ENCODE peak calls at places on chromosomes 1 and 21, in seven cellular contexts. T is fibroblast of lung, Z is GM23248, F is IMR-90, X is mammary epithelial cell, E is astrocyte, R is MM.1S. U is an unnamed sample.

GRCh38 chr1:24871306-24871901 is 58.7 kb downstream of the RUNX3 start:
- DNase-seq in T (no peak), Z (no peak), F (no peak), X (no peak), E (no peak), R (no peak), U (no peak)

GRCh38 chr1:179817789-179818188 is 59.8 kb downstream of the TOR1AIP2 start:
- DNase-seq in T (peak), Z (peak), F (peak), X (no peak), E (no peak), R (no peak), U (no peak)

GRCh38 chr1:64826991-64827390 is 82.1 kb downstream of the RAVER2 start:
- DNase-seq in T (no peak), Z (peak), F (no peak), X (no peak), E (no peak), R (peak), U (no peak)

GRCh38 chr21:45739218-45740087 is 95.9 kb downstream of the PCBP3 start:
- DNase-seq in T (no peak), Z (no peak), F (no peak), X (no peak), E (no peak), R (no peak), U (no peak)

GRCh38 chr1:2587071-2587859 is 688 bp downstream of the PRXL2B start:
- DNase-seq in T (peak), Z (peak), F (peak), X (peak), E (peak), R (peak), U (no peak)

GRCh38 chr1:218488986-218489385 is 143.8 kb downstream of the TGFB2 start:
- DNase-seq in T (no peak), Z (no peak), F (peak), X (peak), E (peak), R (no peak), U (no peak)

GRCh38 chr1:113391643-113392271 is 1.4 kb downstream of the MAGI3 start:
- DNase-seq in T (no peak), Z (peak), F (no peak), X (peak), E (no peak), R (peak), U (no peak)

GRCh38 chr1:31576201-31576669 is at the start of gene TINAGL1:
- DNase-seq in T (no peak), Z (no peak), F (no peak), X (peak), E (no peak), R (no peak), U (no peak)

GRCh38 chr21:44288251-44289110 is 2.8 kb downstream of the AIRE start:
- DNase-seq in T (no peak), Z (no peak), F (no peak), X (no peak), E (no peak), R (no peak), U (no peak)

GRCh38 chr1:196545239-196545638 is 63.0 kb downstream of the KCNT2 start:
- DNase-seq in T (no peak), Z (no peak), F (no peak), X (no peak), E (no peak), R (no peak), U (no peak)

GRCh38 chr21:33848252-33848953 is 67.2 kb downstream of the ATP5PO start:
- DNase-seq in T (no peak), Z (no peak), F (no peak), X (peak), E (no peak), R (no peak), U (no peak)

GRCh38 chr1:66764994-66765578 is 12.8 kb downstream of the DYNLT5 start:
- DNase-seq in T (peak), Z (peak), F (peak), X (peak), E (peak), R (peak), U (peak)

GRCh38 chr1:243814718-243815117 is 35.3 kb downstream of the AKT3 start:
- DNase-seq in T (no peak), Z (no peak), F (no peak), X (peak), E (no peak), R (no peak), U (no peak)

GRCh38 chr1:160834945-160835565 is 27.6 kb downstream of the CD244 start:
- DNase-seq in T (peak), Z (peak), F (peak), X (peak), E (peak), R (peak), U (peak)

GRCh38 chr1:30445449-30445848 is 277.9 kb downstream of the MATN1 start:
- DNase-seq in T (no peak), Z (no peak), F (no peak), X (no peak), E (no peak), R (no peak), U (no peak)

GRCh38 chr1:231460614-231461013 is 38.5 kb upstream of the EGLN1 start:
- DNase-seq in T (no peak), Z (no peak), F (no peak), X (peak), E (peak), R (peak), U (peak)

GRCh38 chr1:14345925-14346550 is 252.4 kb upstream of the KAZN start:
- DNase-seq in T (no peak), Z (peak), F (no peak), X (no peak), E (peak), R (no peak), U (no peak)

GRCh38 chr1:103110701-103111100 is 2.4 kb upstream of the COL11A1 start:
- DNase-seq in T (no peak), Z (no peak), F (no peak), X (no peak), E (peak), R (no peak), U (no peak)

GRCh38 chr1:246888522-246888921 is 43.2 kb downstream of the AHCTF1 start:
- DNase-seq in T (no peak), Z (no peak), F (no peak), X (no peak), E (no peak), R (no peak), U (no peak)

GRCh38 chr1:100606438-100606837 is 68.5 kb downstream of the GPR88 start:
- DNase-seq in T (peak), Z (peak), F (peak), X (peak), E (peak), R (no peak), U (peak)

GRCh38 chr1:170578356-170578755 is 46.4 kb downstream of the GORAB start:
- DNase-seq in T (no peak), Z (peak), F (peak), X (no peak), E (peak), R (no peak), U (no peak)

GRCh38 chr1:24905355-24905978 is 24.6 kb downstream of the RUNX3 start:
- DNase-seq in T (no peak), Z (no peak), F (no peak), X (no peak), E (no peak), R (no peak), U (no peak)

GRCh38 chr1:100921110-100921706 is 25.3 kb downstream of the SLC30A7 start:
- DNase-seq in T (peak), Z (peak), F (peak), X (peak), E (peak), R (peak), U (peak)

GRCh38 chr1:31580513-31580870 is 4.2 kb downstream of the TINAGL1 start:
- DNase-seq in T (peak), Z (no peak), F (peak), X (no peak), E (no peak), R (no peak), U (no peak)

GRCh38 chr1:230008721-230009120 is 58.3 kb upstream of the GALNT2 start:
- DNase-seq in T (no peak), Z (no peak), F (no peak), X (no peak), E (no peak), R (no peak), U (no peak)

GRCh38 chr1:161119379-161120061 is 1.6 kb downstream of the NIT1 start:
- DNase-seq in T (peak), Z (peak), F (peak), X (peak), E (peak), R (peak), U (peak)

GRCh38 chr1:209072481-209072880 is 511.0 kb upstream of the CAMK1G start:
- DNase-seq in T (no peak), Z (no peak), F (no peak), X (peak), E (peak), R (no peak), U (no peak)

GRCh38 chr1:97304366-97304765 is 582.8 kb downstream of the PTBP2 start:
- DNase-seq in T (no peak), Z (no peak), F (no peak), X (no peak), E (no peak), R (no peak), U (no peak)

GRCh38 chr21:29423051-29423450 is 124.3 kb downstream of the BACH1 start:
- DNase-seq in T (no peak), Z (no peak), F (no peak), X (peak), E (no peak), R (no peak), U (no peak)

GRCh38 chr1:6646499-6647148 is 22.0 kb downstream of the THAP3 start:
- DNase-seq in T (peak), Z (peak), F (peak), X (peak), E (peak), R (peak), U (peak)

GRCh38 chr1:78070758-78071157 is 25.0 kb downstream of the GIPC2 start:
- DNase-seq in T (peak), Z (peak), F (peak), X (peak), E (peak), R (no peak), U (no peak)

GRCh38 chr21:45449658-45450502 is 44.9 kb downstream of the COL18A1 start:
- DNase-seq in T (no peak), Z (no peak), F (no peak), X (peak), E (no peak), R (no peak), U (no peak)

GRCh38 chr1:201156346-201156745 is 2.1 kb upstream of the TMEM9 start:
- DNase-seq in T (no peak), Z (no peak), F (no peak), X (no peak), E (no peak), R (no peak), U (no peak)

GRCh38 chr1:201156819-201157218 is 2.5 kb upstream of the TMEM9 start:
- DNase-seq in T (no peak), Z (no peak), F (no peak), X (no peak), E (no peak), R (no peak), U (no peak)

GRCh38 chr1:201154389-201155165 is at the start of gene TMEM9:
- DNase-seq in T (peak), Z (peak), F (peak), X (peak), E (peak), R (peak), U (peak)

GRCh38 chr1:201155354-201155753 is 1.1 kb upstream of the TMEM9 start:
- DNase-seq in T (no peak), Z (no peak), F (no peak), X (no peak), E (no peak), R (no peak), U (no peak)

DNA sequence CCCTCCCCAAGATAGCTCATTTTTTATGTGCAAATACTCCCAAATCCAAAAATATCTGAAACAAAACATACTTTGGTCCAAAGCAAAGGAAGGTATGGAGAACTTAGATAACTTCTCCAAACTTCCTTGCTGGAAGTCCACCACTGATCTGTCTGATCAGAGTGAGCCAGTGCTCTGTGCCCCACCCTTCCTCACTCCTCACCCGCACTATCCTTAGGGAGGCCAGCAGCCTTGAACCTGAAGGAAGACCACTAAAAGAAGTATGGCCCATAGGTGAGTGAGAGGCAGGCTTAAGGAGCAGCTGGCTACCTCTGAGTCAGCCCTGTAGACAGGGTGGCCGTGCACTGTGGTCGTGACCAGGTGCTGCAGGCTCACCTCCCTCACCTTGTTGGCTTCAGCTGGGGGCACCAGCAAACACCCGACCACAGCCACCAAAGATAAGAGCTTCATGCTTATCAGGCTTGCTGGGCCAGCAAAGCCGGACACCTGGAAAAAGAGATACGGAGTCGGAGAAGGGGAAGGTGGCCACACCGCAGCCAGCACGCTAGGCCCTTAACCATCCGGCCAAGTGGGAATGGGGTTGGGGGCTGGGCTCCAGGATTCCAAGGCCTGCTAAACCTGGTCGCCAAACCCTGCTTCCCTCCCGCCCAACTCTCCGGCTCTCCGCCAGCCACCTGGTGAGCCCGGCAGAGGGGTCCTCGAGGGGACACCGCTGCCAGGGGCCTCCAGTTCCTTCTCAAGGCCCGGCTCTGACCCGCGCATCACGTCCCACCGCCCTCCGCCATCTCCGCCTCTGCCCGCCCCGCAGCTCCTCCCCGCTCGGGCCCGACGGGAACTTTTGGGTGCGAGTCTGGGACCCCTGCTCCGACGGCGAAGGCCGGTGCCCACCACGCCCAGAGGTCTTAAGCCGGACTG is 543 bp downstream of the TMEM9 start:
- DNase-seq in T (no peak), Z (no peak), F (peak), X (no peak), E (peak), R (no peak), U (peak)
- H3K4me2 ChIP-seq in T (peak), Z (peak), F (peak), X (peak), E (peak), R (peak), U (peak)

DNA sequence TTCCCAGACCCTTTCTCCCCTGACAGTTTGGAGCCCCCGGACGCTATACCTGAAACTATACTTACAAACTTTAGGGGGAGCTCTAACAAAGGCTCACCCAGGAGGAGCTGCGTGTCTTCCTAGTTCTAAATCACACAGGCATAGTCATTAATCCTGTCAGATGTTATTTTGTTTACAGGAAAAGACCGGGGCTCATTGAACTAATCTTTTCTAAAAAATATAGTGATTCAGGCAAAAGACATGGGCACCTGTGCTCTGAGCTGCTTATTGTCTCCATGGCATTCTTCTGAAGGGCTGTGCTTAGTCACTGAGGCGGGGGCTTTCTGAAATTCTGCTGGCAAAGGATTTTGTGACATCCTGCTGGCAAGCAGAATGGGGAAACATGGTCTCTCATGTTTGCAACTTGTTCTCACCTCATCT is 1577.0 kb downstream of the NCAM2 start:
- DNase-seq in T (no peak), Z (no peak), F (no peak), X (no peak), E (no peak), R (peak), U (no peak)
- H3K9ac ChIP-seq in T (no peak), Z (no peak), F (no peak), X (no peak), E (no peak), R (no peak), U (no peak)

GRCh38 chr1:15702722-15703550 is 18.8 kb downstream of the PLEKHM2 start:
- DNase-seq in T (no peak), Z (peak), F (peak), X (peak), E (no peak), R (no peak), U (no peak)

GRCh38 chr1:15703562-15703961 is 19.4 kb downstream of the PLEKHM2 start:
- DNase-seq in T (peak), Z (peak), F (peak), X (peak), E (peak), R (no peak), U (no peak)

GRCh38 chr1:15698201-15698600 is 14.1 kb downstream of the PLEKHM2 start:
- DNase-seq in T (no peak), Z (no peak), F (no peak), X (no peak), E (no peak), R (no peak), U (no peak)

GRCh38 chr1:15701784-15702183 is 17.7 kb downstream of the PLEKHM2 start:
- DNase-seq in T (no peak), Z (no peak), F (no peak), X (no peak), E (no peak), R (no peak), U (no peak)

GRCh38 chr1:15700510-15700909 is 16.4 kb downstream of the PLEKHM2 start:
- DNase-seq in T (peak), Z (no peak), F (peak), X (no peak), E (peak), R (no peak), U (no peak)
- H2AFZ ChIP-seq in T (no peak), Z (no peak), F (no peak), X (no peak), E (no peak), R (no peak), U (no peak)

DNA sequence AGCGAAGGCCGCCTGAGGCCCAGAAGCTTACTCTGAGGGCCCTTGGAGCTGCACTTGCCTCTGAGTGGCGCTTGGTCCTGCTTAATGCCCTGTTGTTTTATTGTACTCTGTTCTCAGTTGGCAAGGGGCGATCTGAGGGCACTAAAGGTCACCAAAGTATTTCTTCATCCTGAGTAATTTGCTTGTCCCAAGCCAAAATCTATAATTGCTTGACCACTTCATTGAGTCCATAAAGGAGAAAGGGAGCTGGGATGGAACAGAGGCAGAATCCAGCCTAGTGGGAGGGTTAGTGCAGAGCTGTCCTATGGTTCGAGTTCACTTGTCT is 376 bp upstream of the NUAK2 start:
- DNase-seq in T (no peak), Z (no peak), F (no peak), X (no peak), E (no peak), R (no peak), U (no peak)
- H3K4me2 ChIP-seq in T (peak), Z (peak), F (peak), X (peak), E (peak), R (peak), U (peak)

U was measured in Karpas-422.